ENCODE peak calls at places on chromosomes 7 and 10, in ten cellular contexts. J is vagina, U is GM23338, V is endothelial cell of umbilical vein, R is HCT116, A is suprapubic skin, L is K562, G is Panc1, F is transverse colon, Y is stomach. Q is an unnamed sample.
A peak's percentile ranks its signal among the peaks of the same experiment; 100 is the strongest.

GRCh38 chr7:111424768-111425167 is 137.5 kb downstream of the IMMP2L start:
- DNase-seq in J (no peak), U (no peak), V (peak; percentile 46), R (no peak), A (no peak), L (no peak), G (peak; percentile 18), F (no peak), Y (no peak), Q (no peak)

GRCh38 chr10:78851652-78852051 is 217.1 kb upstream of the ZMIZ1 start:
- DNase-seq in J (no peak), U (no peak), V (no peak), R (no peak), A (no peak), L (no peak), G (no peak), F (no peak), Y (no peak), Q (no peak)

GRCh38 chr7:107767391-107767790 is 23.4 kb downstream of the CBLL1 start:
- DNase-seq in J (no peak), U (no peak), V (no peak), R (no peak), A (no peak), L (no peak), G (no peak), F (no peak), Y (no peak), Q (no peak)

GRCh38 chr7:63029207-63029522 is 969.5 kb upstream of the ZNF722 start:
- DNase-seq in J (peak; percentile 25), U (no peak), V (no peak), R (no peak), A (no peak), L (no peak), G (no peak), F (no peak), Y (no peak), Q (no peak)

GRCh38 chr10:114392112-114392835 is 12.0 kb downstream of the AFAP1L2 start:
- DNase-seq in J (no peak), U (no peak), V (peak; percentile 89), R (no peak), A (no peak), L (no peak), G (no peak), F (no peak), Y (no peak), Q (no peak)

GRCh38 chr7:106270122-106270977 is 14.4 kb downstream of the NAMPT start:
- DNase-seq in J (no peak), U (no peak), V (no peak), R (no peak), A (no peak), L (no peak), G (no peak), F (no peak), Y (no peak), Q (no peak)

GRCh38 chr7:129401228-129401967 is 32.8 kb upstream of the STRIP2 start:
- DNase-seq in J (no peak), U (no peak), V (peak; percentile 29), R (no peak), A (no peak), L (peak; percentile 78), G (no peak), F (no peak), Y (no peak), Q (no peak)

GRCh38 chr10:29377333-29377961 is 88.6 kb downstream of the LYZL1 start:
- DNase-seq in J (peak; percentile 7), U (peak; percentile 43), V (peak; percentile 30), R (peak; percentile 8), A (no peak), L (peak; percentile 43), G (no peak), F (no peak), Y (no peak), Q (no peak)

GRCh38 chr10:5447071-5447470 is 34.7 kb downstream of the NET1 start:
- DNase-seq in J (no peak), U (no peak), V (peak; percentile 56), R (no peak), A (no peak), L (no peak), G (no peak), F (no peak), Y (no peak), Q (no peak)

GRCh38 chr10:19845963-19846362 is 29.7 kb downstream of the PLXDC2 start:
- DNase-seq in J (no peak), U (no peak), V (no peak), R (no peak), A (no peak), L (no peak), G (no peak), F (no peak), Y (no peak), Q (no peak)

GRCh38 chr10:126001579-126001978 is 105.2 kb downstream of the FANK1 start:
- DNase-seq in J (no peak), U (no peak), V (peak; percentile 28), R (no peak), A (no peak), L (no peak), G (no peak), F (no peak), Y (no peak), Q (no peak)

GRCh38 chr7:100093054-100093453 is 4.3 kb downstream of the COPS6 start:
- DNase-seq in J (no peak), U (no peak), V (peak; percentile 44), R (no peak), A (no peak), L (no peak), G (no peak), F (no peak), Y (no peak), Q (no peak)

GRCh38 chr7:100090527-100091410 is 2.0 kb downstream of the COPS6 start:
- DNase-seq in J (no peak), U (no peak), V (no peak), R (no peak), A (no peak), L (no peak), G (no peak), F (no peak), Y (no peak), Q (no peak)

GRCh38 chr7:100089458-100090201 is 861 bp downstream of the COPS6 start:
- DNase-seq in J (no peak), U (no peak), V (no peak), R (no peak), A (no peak), L (no peak), G (no peak), F (no peak), Y (no peak), Q (no peak)

GRCh38 chr7:100093498-100093897 is 4.7 kb downstream of the COPS6 start:
- DNase-seq in J (no peak), U (no peak), V (no peak), R (no peak), A (no peak), L (no peak), G (no peak), F (no peak), Y (no peak), Q (no peak)

DNA sequence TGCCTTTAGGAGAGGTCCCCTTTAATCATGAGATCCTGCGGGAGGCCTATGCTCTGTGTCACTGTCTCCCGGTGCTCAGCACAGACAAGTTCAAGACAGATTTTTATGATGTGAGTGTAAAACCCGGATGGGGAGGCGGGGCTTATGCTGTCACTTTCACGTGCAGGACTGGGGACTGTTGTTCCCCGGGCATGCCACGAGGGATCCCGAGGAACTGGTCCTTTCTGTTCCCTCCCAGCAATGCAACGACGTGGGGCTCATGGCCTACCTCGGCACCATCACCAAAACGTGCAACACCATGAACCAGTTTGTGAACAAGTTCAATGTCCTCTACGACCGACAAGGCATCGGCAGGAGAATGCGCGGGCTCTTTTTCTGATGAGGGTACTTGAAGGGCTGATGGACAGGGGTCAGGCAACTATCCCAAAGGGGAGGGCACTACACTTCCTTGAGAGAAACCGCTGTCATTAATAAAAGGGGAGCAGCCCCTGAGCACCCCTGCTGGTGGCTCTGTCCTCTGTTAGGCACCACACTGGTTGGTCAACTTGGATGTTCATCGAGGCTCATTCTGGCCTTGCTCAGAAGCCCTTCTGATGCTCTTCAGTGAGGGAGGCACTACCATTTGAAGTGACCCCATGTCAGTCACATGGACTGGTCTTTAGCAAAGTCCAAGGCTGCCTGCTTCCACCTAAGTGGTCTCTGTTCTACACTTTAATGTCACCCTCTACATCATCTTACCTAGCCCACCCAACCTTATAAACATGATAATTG is 2.8 kb downstream of the COPS6 start:
- DNase-seq in J (no peak), U (peak; percentile 74), V (no peak), R (no peak), A (no peak), L (no peak), G (no peak), F (no peak), Y (no peak), Q (no peak)
- TF ChIP-seq CTCF in J (no peak), U (peak; percentile 40), V (no peak), R (peak; percentile 21), A (no peak), L (no peak), G (no peak), F (no peak), Y (no peak), Q (no peak)

DNA sequence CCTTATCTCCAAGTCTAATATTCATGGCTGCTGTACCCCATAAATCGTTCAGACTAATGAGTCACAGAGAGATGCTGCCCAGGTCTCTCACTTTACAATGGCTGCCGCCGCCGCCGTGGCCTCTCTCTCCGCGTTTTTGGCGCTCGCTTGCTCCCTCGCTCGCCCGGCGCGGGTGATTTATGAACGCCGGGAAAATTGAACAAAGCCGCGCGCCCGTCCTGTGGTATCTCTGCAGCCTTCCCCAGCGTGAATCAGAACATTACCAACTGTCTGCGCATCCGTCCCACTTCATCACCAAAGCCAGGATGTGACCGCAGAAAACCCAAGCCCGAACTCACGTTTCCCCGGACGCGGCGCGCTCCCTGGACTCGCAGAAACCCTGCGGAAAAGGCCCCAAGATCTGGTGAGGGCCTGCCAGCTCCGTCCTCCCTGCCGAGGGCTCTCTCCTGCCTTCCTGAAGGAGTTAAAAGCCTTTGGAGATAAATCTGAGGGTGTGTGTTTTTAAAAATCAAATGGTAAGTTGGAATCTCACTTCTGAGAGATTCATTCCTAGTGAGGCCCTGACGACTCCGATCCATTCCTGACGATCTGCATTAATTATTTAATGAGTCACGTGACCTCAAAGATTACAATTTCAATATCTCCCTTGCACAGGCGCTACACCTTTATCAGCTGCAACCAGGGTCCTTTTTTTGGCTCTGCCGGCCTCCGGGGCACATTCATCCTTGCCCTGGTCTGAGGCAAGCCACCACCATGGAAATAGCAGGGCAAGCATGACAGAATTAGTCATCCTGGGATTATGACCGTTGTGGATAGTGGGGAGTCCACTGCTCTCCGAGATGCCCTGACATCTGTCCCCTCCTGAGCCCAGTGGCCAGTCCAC is 6.2 kb downstream of the HOXA4 start:
- DNase-seq in J (no peak), U (no peak), V (peak; percentile 58), R (peak; percentile 66), A (no peak), L (no peak), G (no peak), F (peak; percentile 46), Y (no peak), Q (no peak)
- TF ChIP-seq POLR2AphosphoS5 in J (no peak), U (no peak), V (no peak), R (peak; percentile 34), A (no peak), L (no peak), G (no peak), F (peak; percentile 30), Y (no peak), Q (no peak)

GRCh38 chr10:103678104-103678526 is 177.3 kb downstream of the SH3PXD2A start:
- DNase-seq in J (no peak), U (no peak), V (peak; percentile 77), R (no peak), A (peak; percentile 93), L (no peak), G (no peak), F (peak; percentile 87), Y (peak; percentile 71), Q (peak; percentile 59)
- H3K27ac ChIP-seq in J (peak overlapping the region; percentile 94), U (no peak overlapping the region), V (no peak overlapping the region), R (no peak overlapping the region), A (peak overlapping the region; percentile 85), L (no peak overlapping the region), G (no peak overlapping the region), F (peak overlapping the region; percentile 82), Y (peak overlapping the region; percentile 88), Q (peak overlapping the region; percentile 69)

GRCh38 chr7:37921340-37921805 is 933 bp downstream of the EPDR1 start:
- DNase-seq in J (no peak), U (peak; percentile 65), V (no peak), R (no peak), A (no peak), L (peak; percentile 64), G (no peak), F (peak; percentile 45), Y (no peak), Q (no peak)
- TF ChIP-seq CTCF in J (no peak), U (peak; percentile 20), V (no peak), R (no peak), A (no peak), L (no peak), G (no peak), F (no peak), Y (no peak), Q (no peak)

Q was measured in prostate gland.